ENCODE peak calls at places on chromosomes 4 and X, in four cellular contexts. Q is posterior cingulate gyrus, S is right cardiac atrium, D is PC-3. T is an unnamed sample.

GRCh38 chr4:82372502-82372873 is 1.3 kb downstream of the HNRNPD start:
- DNase-seq in D (peak), Q (peak), S (no peak), T (peak)

GRCh38 chrX:87516716-87517115 is 886 bp upstream of the KLHL4 start:
- DNase-seq in D (peak), S (no peak), Q (no peak), T (no peak)

GRCh38 chr4:182207806-182208483 is 35.3 kb upstream of the TENM3 start:
- DNase-seq in D (peak), S (no peak), Q (no peak), T (no peak)

GRCh38 chrX:12981880-12982279 is 7.0 kb downstream of the TMSB4X start:
- DNase-seq in D (no peak), S (no peak), Q (no peak), T (no peak)

GRCh38 chrX:103586314-103586646 is 965 bp downstream of the TCEAL4 start:
- DNase-seq in D (peak), Q (peak), S (no peak), T (no peak)

GRCh38 chr4:23038626-23039245 is 346.0 kb downstream of the GBA3 start:
- DNase-seq in D (peak), Q (no peak), S (no peak), T (no peak)

GRCh38 chr4:28772066-28772465 is 1911.4 kb downstream of the STIM2 start:
- DNase-seq in S (no peak), D (peak), Q (no peak), T (no peak)

GRCh38 chr4:107115185-107115847 is 79.2 kb upstream of the DKK2 start:
- DNase-seq in S (no peak), D (no peak), Q (no peak), T (no peak)

GRCh38 chr4:8355864-8356565 is 84.5 kb downstream of the ACOX3 start:
- DNase-seq in Q (no peak), S (no peak), D (no peak), T (peak)

GRCh38 chr4:162939086-162939485 is 227.6 kb downstream of the NAF1 start:
- DNase-seq in D (no peak), Q (no peak), S (no peak), T (no peak)

GRCh38 chrX:153725039-153725831 is 579 bp downstream of the ABCD1 start:
- DNase-seq in Q (no peak), S (peak), D (peak), T (no peak)

T was measured in CD4-positive, alpha-beta T cell.